ENCODE peak calls at places on chromosomes 1 and 21, in ten cellular contexts. X is kidney tubule cell, N is EH, Q is RCC 7860, C is NCI-H510A, M is neural progenitor cell, W is hippocampal formation, A is A549, U is fibroblast of lung, Z is kidney epithelial cell. L is an unnamed sample.

GRCh38 chr1:32336963-32337675 is 1.1 kb upstream of the MARCKSL1 start:
- DNase-seq in A (no peak), N (peak; percentile 57), M (no peak), Z (no peak), C (no peak), Q (peak; percentile 71), X (peak; percentile 91), W (no peak), U (peak; percentile 53), L (peak; percentile 63)

GRCh38 chr1:198741744-198742143 is 102.9 kb downstream of the PTPRC start:
- DNase-seq in Z (no peak), X (no peak), N (peak; percentile 30), C (no peak), Q (no peak), W (no peak), M (peak; percentile 35), A (no peak), U (peak; percentile 42), L (no peak)

GRCh38 chr1:113515498-113515897 is 125.2 kb downstream of the MAGI3 start:
- DNase-seq in W (no peak), Q (no peak), X (peak; percentile 2), U (peak; percentile 65), M (no peak), A (no peak), N (no peak), Z (no peak), C (no peak), L (no peak)

GRCh38 chr1:17167783-17168479 is 37.0 kb upstream of the PADI1 start:
- DNase-seq in W (no peak), C (no peak), X (peak; percentile 100), N (peak; percentile 97), Z (peak; percentile 95), Q (peak; percentile 100), U (peak; percentile 94), A (peak; percentile 54), M (no peak), L (no peak)

GRCh38 chr1:55448261-55448660 is 233.1 kb upstream of the USP24 start:
- DNase-seq in Q (no peak), C (no peak), Z (no peak), N (peak; percentile 55), M (no peak), U (no peak), A (no peak), X (no peak), W (no peak), L (no peak)

GRCh38 chr21:44892095-44892494 is 18.6 kb upstream of the PTTG1IP start:
- DNase-seq in C (no peak), Z (no peak), N (no peak), Q (no peak), W (no peak), A (no peak), X (no peak), M (peak; percentile 34), U (no peak), L (no peak)

GRCh38 chr1:78286686-78287085 is 204.1 kb upstream of the PTGFR start:
- DNase-seq in M (no peak), Q (no peak), N (peak; percentile 67), W (no peak), A (no peak), U (peak; percentile 65), X (no peak), Z (no peak), C (no peak), L (no peak)

GRCh38 chr1:11376981-11377583 is 101.9 kb upstream of the DISP3 start:
- DNase-seq in W (no peak), U (no peak), M (no peak), C (no peak), N (no peak), A (no peak), Z (no peak), Q (no peak), X (no peak), L (no peak)

GRCh38 chr1:54701996-54702395 is 13.7 kb upstream of the TTC4 start:
- DNase-seq in C (no peak), A (no peak), Z (no peak), X (no peak), W (no peak), Q (no peak), U (no peak), N (no peak), M (no peak), L (no peak)

GRCh38 chr1:157748262-157748817 is 28.6 kb downstream of the FCRL2 start:
- DNase-seq in W (no peak), U (no peak), C (no peak), Z (no peak), Q (no peak), A (no peak), M (no peak), X (no peak), N (no peak), L (no peak)

GRCh38 chr1:192878249-192878648 is 69.4 kb downstream of the RGS2 start:
- DNase-seq in N (peak; percentile 22), A (no peak), X (no peak), M (no peak), W (no peak), C (no peak), U (peak; percentile 84), Q (no peak), Z (no peak), L (no peak)